ENCODE peak calls at places on chromosomes 4 and X, in nine cellular contexts. Y is nephron progenitor cell, T is esophagus squamous epithelium, E is heart left ventricle, R is choroid plexus epithelial cell, Z is B cell, V is PC-3, X is neural crest cell, F is GM10248. A is an unnamed sample.

GRCh38 chrX:30280428-30280827 is 28.8 kb downstream of the NR0B1 start:
- DNase-seq in Y (no peak), T (no peak), E (no peak), R (no peak), Z (no peak), V (no peak), X (no peak), F (no peak), A (no peak)

GRCh38 chrX:71622347-71623104 is 4.2 kb upstream of the CXCR3 start:
- DNase-seq in Y (peak), T (no peak), E (peak), R (peak), Z (peak), V (peak), X (peak), F (peak), A (peak)

GRCh38 chr4:103075435-103075893 is 1.1 kb downstream of the SLC9B2 start:
- DNase-seq in Y (no peak), T (no peak), E (no peak), R (peak), Z (no peak), V (peak), X (no peak), F (peak), A (no peak)

GRCh38 chrX:46873746-46874145 is 36.9 kb downstream of the RP2 start:
- DNase-seq in Y (no peak), T (no peak), E (no peak), R (peak), Z (no peak), V (no peak), X (no peak), F (no peak), A (no peak)

GRCh38 chr4:25345880-25346279 is 31.2 kb upstream of the ANAPC4 start:
- DNase-seq in Y (peak), T (no peak), E (no peak), R (peak), Z (no peak), V (no peak), X (no peak), F (no peak), A (no peak)

GRCh38 chr4:70915048-70915815 is 13.1 kb downstream of the MOB1B start:
- DNase-seq in Y (no peak), T (no peak), E (no peak), R (peak), Z (no peak), V (peak), X (no peak), F (no peak), A (no peak)

GRCh38 chr4:84683065-84683464 is 100.1 kb downstream of the CDS1 start:
- DNase-seq in Y (no peak), T (no peak), E (no peak), R (no peak), Z (no peak), V (no peak), X (no peak), F (no peak), A (no peak)

GRCh38 chr4:29081230-29081955 is 1638.8 kb upstream of the PCDH7 start:
- DNase-seq in Y (no peak), T (no peak), E (no peak), R (peak), Z (no peak), V (peak), X (no peak), F (no peak), A (no peak)

GRCh38 chr4:744212-744841 is 38.7 kb downstream of the PCGF3 start:
- DNase-seq in Y (no peak), T (no peak), E (no peak), R (no peak), Z (no peak), V (no peak), X (no peak), F (no peak), A (no peak)

GRCh38 chr4:117157360-117157759 is 72.0 kb upstream of the TRAM1L1 start:
- DNase-seq in Y (no peak), T (no peak), E (no peak), R (no peak), Z (no peak), V (no peak), X (no peak), F (no peak), A (no peak)

GRCh38 chr4:15479089-15479912 is 9.6 kb downstream of the CC2D2A start:
- DNase-seq in Y (peak), T (no peak), E (peak), R (peak), Z (no peak), V (peak), X (peak), F (peak), A (no peak)

GRCh38 chr4:87802858-87803257 is 3.5 kb downstream of the IBSP start:
- DNase-seq in Y (no peak), T (no peak), E (no peak), R (no peak), Z (no peak), V (no peak), X (no peak), F (no peak), A (no peak)

GRCh38 chr4:184907216-184907615 is 81.4 kb upstream of the ACSL1 start:
- DNase-seq in Y (no peak), T (no peak), E (no peak), R (peak), Z (no peak), V (no peak), X (no peak), F (no peak), A (no peak)

GRCh38 chr4:178781779-178782178 is 1339.5 kb upstream of the AGA start:
- DNase-seq in Y (no peak), T (no peak), E (no peak), R (no peak), Z (no peak), V (peak), X (no peak), F (no peak), A (no peak)

GRCh38 chrX:6821730-6822129 is 286.8 kb upstream of the VCX3A start:
- DNase-seq in Y (no peak), T (no peak), E (no peak), R (no peak), Z (no peak), V (no peak), X (no peak), F (no peak), A (no peak)

GRCh38 chr4:46432923-46433322 is 43.0 kb upstream of the GABRA2 start:
- DNase-seq in Y (no peak), T (no peak), E (no peak), R (peak), Z (no peak), V (peak), X (no peak), F (no peak), A (no peak)

GRCh38 chr4:140154572-140154891 is 548 bp upstream of the MAML3 start:
- DNase-seq in Y (no peak), T (no peak), E (no peak), R (no peak), Z (no peak), V (no peak), X (no peak), F (no peak), A (no peak)

GRCh38 chrX:117808413-117808812 is 308.2 kb downstream of the KLHL13 start:
- DNase-seq in Y (no peak), T (no peak), E (no peak), R (no peak), Z (no peak), V (no peak), X (no peak), F (no peak), A (no peak)

GRCh38 chr4:165580379-165580905 is 201.6 kb downstream of the CPE start:
- DNase-seq in Y (no peak), T (no peak), E (peak), R (peak), Z (no peak), V (peak), X (no peak), F (no peak), A (no peak)

GRCh38 chr4:53376900-53377299 is 541 bp upstream of the FIP1L1 start:
- DNase-seq in Y (no peak), T (no peak), E (no peak), R (no peak), Z (no peak), V (no peak), X (no peak), F (no peak), A (no peak)

GRCh38 chrX:56995271-56995994 is at the start of gene SPIN3:
- DNase-seq in Y (peak), T (peak), E (peak), R (peak), Z (peak), V (peak), X (peak), F (peak), A (peak)

GRCh38 chr4:15295421-15296162 is 132.2 kb upstream of the C1QTNF7 start:
- DNase-seq in Y (no peak), T (no peak), E (peak), R (peak), Z (no peak), V (peak), X (no peak), F (no peak), A (no peak)

GRCh38 chr4:147864591-147864990 is 132.7 kb downstream of the ARHGAP10 start:
- DNase-seq in Y (no peak), T (no peak), E (no peak), R (peak), Z (no peak), V (no peak), X (no peak), F (no peak), A (no peak)

GRCh38 chr4:3386486-3386885 is 55.3 kb upstream of the HGFAC start:
- DNase-seq in Y (no peak), T (no peak), E (no peak), R (no peak), Z (no peak), V (no peak), X (no peak), F (no peak), A (no peak)

GRCh38 chr4:69066945-69067344 is 29.3 kb upstream of the UGT2B7 start:
- DNase-seq in Y (no peak), T (no peak), E (no peak), R (peak), Z (no peak), V (no peak), X (no peak), F (no peak), A (no peak)

GRCh38 chrX:68511255-68511654 is 12.4 kb downstream of the YIPF6 start:
- DNase-seq in Y (peak), T (no peak), E (no peak), R (peak), Z (peak), V (peak), X (peak), F (peak), A (no peak)

GRCh38 chr4:123580981-123581664 is 184.5 kb downstream of the SPRY1 start:
- DNase-seq in Y (no peak), T (no peak), E (no peak), R (no peak), Z (no peak), V (no peak), X (no peak), F (no peak), A (no peak)

GRCh38 chrX:1178580-1179057 is 33.8 kb downstream of the CRLF2 start:
- DNase-seq in Y (no peak), T (no peak), E (no peak), R (peak), Z (no peak), V (peak), X (no peak), F (no peak), A (no peak)

GRCh38 chr4:147975902-147976301 is 244.0 kb downstream of the ARHGAP10 start:
- DNase-seq in Y (no peak), T (no peak), E (no peak), R (peak), Z (no peak), V (no peak), X (no peak), F (no peak), A (no peak)

GRCh38 chrX:100677616-100678181 is 33.7 kb downstream of the SRPX2 start:
- DNase-seq in Y (no peak), T (no peak), E (no peak), R (peak), Z (no peak), V (no peak), X (no peak), F (no peak), A (no peak)

GRCh38 chr4:94036964-94037363 is 170.7 kb upstream of the SMARCAD1 start:
- DNase-seq in Y (no peak), T (no peak), E (no peak), R (peak), Z (no peak), V (no peak), X (no peak), F (peak), A (no peak)

GRCh38 chr4:20331642-20332041 is 79.9 kb downstream of the SLIT2 start:
- DNase-seq in Y (no peak), T (no peak), E (no peak), R (no peak), Z (no peak), V (no peak), X (no peak), F (no peak), A (no peak)

GRCh38 chrX:66676990-66677389 is 38.1 kb upstream of the EDA2R start:
- DNase-seq in Y (no peak), T (no peak), E (no peak), R (peak), Z (no peak), V (no peak), X (no peak), F (no peak), A (no peak)

GRCh38 chr4:80173387-80173786 is 23.9 kb upstream of the PRDM8 start:
- DNase-seq in Y (no peak), T (no peak), E (no peak), R (peak), Z (no peak), V (peak), X (no peak), F (no peak), A (no peak)

GRCh38 chrX:108186811-108187210 is 95.2 kb downstream of the ATG4A start:
- DNase-seq in Y (no peak), T (no peak), E (no peak), R (peak), Z (no peak), V (peak), X (no peak), F (no peak), A (no peak)

GRCh38 chr4:112423591-112423990 is 92.4 kb downstream of the NEUROG2 start:
- DNase-seq in Y (no peak), T (no peak), E (no peak), R (peak), Z (no peak), V (no peak), X (no peak), F (no peak), A (no peak)
- TF ChIP-seq CTCF in Y (no peak), T (no peak), E (no peak), R (no peak), Z (no peak), V (no peak), X (no peak), F (no peak), A (no peak)

GRCh38 chr4:75699299-75699698 is 25.1 kb upstream of the USO1 start:
- DNase-seq in Y (no peak), T (no peak), E (no peak), R (no peak), Z (no peak), V (no peak), X (no peak), F (no peak), A (no peak)

GRCh38 chr4:75708218-75708691 is 16.1 kb upstream of the USO1 start:
- DNase-seq in Y (no peak), T (no peak), E (no peak), R (peak), Z (no peak), V (peak), X (no peak), F (peak), A (no peak)

GRCh38 chr4:75702919-75703411 is 21.4 kb upstream of the USO1 start:
- DNase-seq in Y (no peak), T (no peak), E (no peak), R (no peak), Z (no peak), V (no peak), X (no peak), F (no peak), A (no peak)

GRCh38 chr4:75710246-75710645 is 14.1 kb upstream of the USO1 start:
- DNase-seq in Y (no peak), T (no peak), E (no peak), R (peak), Z (no peak), V (no peak), X (no peak), F (no peak), A (no peak)

GRCh38 chr4:75705198-75705712 is 19.1 kb upstream of the USO1 start:
- DNase-seq in Y (no peak), T (no peak), E (no peak), R (peak), Z (no peak), V (no peak), X (no peak), F (no peak), A (no peak)
- TF ChIP-seq CTCF in Y (no peak), T (no peak), E (no peak), R (peak), Z (no peak), V (no peak), X (no peak), F (no peak), A (no peak)

GRCh38 chrX:154490414-154491083 is at the start of gene SLC10A3:
- DNase-seq in Y (peak), T (peak), E (peak), R (peak), Z (peak), V (peak), X (peak), F (peak), A (peak)
- TF ChIP-seq CTCF in Y (no peak), T (no peak), E (no peak), R (no peak), Z (no peak), V (no peak), X (no peak), F (no peak), A (no peak)

GRCh38 chrX:12076046-12076445 is 62.2 kb upstream of the FRMPD4 start:
- DNase-seq in Y (no peak), T (no peak), E (no peak), R (peak), Z (no peak), V (peak), X (no peak), F (no peak), A (no peak)
- TF ChIP-seq CTCF in Y (no peak), T (no peak), E (no peak), R (peak), Z (no peak), V (peak), X (no peak), F (no peak), A (no peak)

DNA sequence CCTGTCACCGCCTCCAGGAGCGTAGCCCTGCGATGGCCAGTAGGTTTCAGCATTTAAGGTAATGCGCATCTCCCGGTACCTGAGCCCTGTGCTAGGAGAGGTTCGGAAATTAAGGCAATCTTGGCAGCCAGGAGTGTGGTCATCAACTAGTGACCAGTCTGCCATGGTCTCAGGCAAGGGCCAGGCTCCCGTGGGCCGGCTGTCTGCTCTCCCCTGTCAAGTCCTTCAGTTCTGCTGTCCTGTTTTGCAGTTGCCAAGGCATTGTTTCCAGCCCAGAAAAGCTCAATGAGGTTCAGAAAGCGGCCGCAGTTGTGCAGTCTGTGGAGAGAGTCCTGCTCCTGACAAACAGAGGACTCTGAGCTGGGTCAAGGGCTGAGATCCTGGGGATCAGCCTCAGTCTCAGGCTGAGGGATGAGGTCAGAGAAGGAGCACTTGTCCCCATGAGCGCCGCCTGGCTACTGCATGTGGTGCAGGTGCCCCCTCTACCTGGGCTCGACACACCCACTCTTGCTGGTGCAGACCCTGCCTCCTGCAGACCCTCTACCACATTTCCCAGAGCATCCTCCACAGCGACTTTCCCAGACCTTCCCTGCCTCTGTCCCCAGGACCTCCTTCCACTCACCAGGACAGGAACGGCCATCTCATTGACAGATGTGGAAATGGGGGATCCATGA is 53.4 kb upstream of the PSAPL1 start:
- DNase-seq in Y (no peak), T (no peak), E (no peak), R (no peak), Z (no peak), V (no peak), X (no peak), F (no peak), A (no peak)
- TF ChIP-seq CTCF in Y (no peak), T (no peak), E (no peak), R (no peak), Z (no peak), V (no peak), X (no peak), F (no peak), A (no peak)

DNA sequence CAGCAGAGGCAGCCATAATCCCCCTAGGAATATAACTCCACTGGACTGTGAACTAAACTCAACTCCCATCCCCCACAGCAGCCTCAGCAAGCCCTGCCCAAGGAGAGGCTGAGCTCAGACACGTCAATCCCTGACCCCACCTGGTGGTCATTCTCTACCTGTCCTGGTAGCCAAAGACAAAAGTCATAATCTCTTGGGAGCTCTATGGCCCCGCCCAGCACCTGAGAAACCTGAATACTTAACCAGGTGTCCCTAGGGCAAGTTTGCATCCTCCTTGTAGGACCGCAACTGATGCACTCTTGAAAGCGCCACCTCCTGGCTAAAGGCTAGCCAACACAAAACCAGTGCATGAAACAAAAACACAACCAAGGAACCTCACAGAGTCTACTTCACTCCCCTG is 18.4 kb downstream of the CT47B1 start:
- DNase-seq in Y (no peak), T (no peak), E (no peak), R (peak), Z (no peak), V (peak), X (no peak), F (no peak), A (no peak)
- TF ChIP-seq CTCF in Y (no peak), T (no peak), E (no peak), R (peak), Z (no peak), V (peak), X (no peak), F (no peak), A (no peak)

GRCh38 chr4:41990383-41991111 is at the start of gene SLC30A9:
- DNase-seq in Y (peak), T (peak), E (peak), R (peak), Z (peak), V (peak), X (peak), F (peak), A (peak)
- TF ChIP-seq CTCF in Y (peak), T (peak), E (peak), R (peak), Z (peak), V (no peak), X (peak), F (peak), A (peak)

A was measured in natural killer cell.